ENCODE peak calls at places on chromosome 13, in seven cellular contexts. E is HCT116, Z is WTC11, M is H1, D is HepG2, Q is K562, I is GM12878. W is an unnamed sample.

GRCh38 chr13:62046512-62046911 is 630.9 kb upstream of the PCDH20 start:
- DNase-seq in Q (no peak), E (no peak), I (no peak), Z (no peak), D (no peak), M (no peak), W (no peak)

GRCh38 chr13:50589651-50590054 is 253.8 kb downstream of the DLEU7 start:
- DNase-seq in I (no peak), E (no peak), D (no peak), Q (no peak), M (no peak), Z (no peak), W (no peak)

GRCh38 chr13:112954488-112955270 is 14.3 kb upstream of the MCF2L start:
- DNase-seq in D (no peak), I (no peak), Q (no peak), Z (no peak), M (no peak), E (no peak), W (no peak)

GRCh38 chr13:43782686-43783085 is 4.1 kb downstream of the ENOX1 start:
- DNase-seq in E (no peak), D (no peak), I (no peak), Z (no peak), Q (no peak), M (no peak), W (no peak)

GRCh38 chr13:50911051-50911690 is 1.6 kb downstream of the RNASEH2B start:
- DNase-seq in M (no peak), E (no peak), Z (no peak), D (peak), Q (peak), I (no peak), W (no peak)

GRCh38 chr13:30020726-30021312 is 170.4 kb upstream of the UBL3 start:
- DNase-seq in I (no peak), M (no peak), Z (no peak), Q (no peak), E (no peak), D (no peak), W (no peak)

GRCh38 chr13:43390101-43390500 is 366.7 kb downstream of the DNAJC15 start:
- DNase-seq in I (no peak), E (no peak), M (no peak), Q (no peak), D (no peak), Z (no peak), W (no peak)

GRCh38 chr13:45658586-45659235 is 43.2 kb upstream of the ERICH6B start:
- DNase-seq in Z (no peak), M (no peak), D (no peak), I (no peak), Q (no peak), E (no peak), W (no peak)

GRCh38 chr13:98411617-98412310 is 165.1 kb downstream of the STK24 start:
- DNase-seq in E (no peak), Q (no peak), M (no peak), D (no peak), Z (no peak), I (no peak), W (no peak)

GRCh38 chr13:20399515-20399914 is 126.1 kb downstream of the CRYL1 start:
- DNase-seq in Z (no peak), Q (no peak), M (no peak), E (no peak), I (no peak), D (no peak), W (no peak)

GRCh38 chr13:114124921-114125320 is 7.5 kb downstream of the RASA3 start:
- DNase-seq in Q (no peak), M (no peak), E (no peak), I (no peak), Z (no peak), D (no peak), W (no peak)

GRCh38 chr13:113493315-113493951 is 2.9 kb upstream of the DCUN1D2 start:
- DNase-seq in I (peak), Z (no peak), Q (peak), D (peak), M (no peak), E (peak), W (peak)

GRCh38 chr13:45340422-45341033 is 455 bp downstream of the TPT1 start:
- DNase-seq in M (peak), D (peak), Q (peak), Z (peak), E (peak), I (no peak), W (peak)

GRCh38 chr13:38758278-38758677 is 71.4 kb downstream of the FREM2 start:
- DNase-seq in M (no peak), I (no peak), D (no peak), Z (no peak), E (no peak), Q (no peak), W (no peak)
- TF ChIP-seq SP1 in M (no peak), I (no peak), D (no peak), Z (no peak), E (no peak), Q (no peak), W (no peak)

DNA sequence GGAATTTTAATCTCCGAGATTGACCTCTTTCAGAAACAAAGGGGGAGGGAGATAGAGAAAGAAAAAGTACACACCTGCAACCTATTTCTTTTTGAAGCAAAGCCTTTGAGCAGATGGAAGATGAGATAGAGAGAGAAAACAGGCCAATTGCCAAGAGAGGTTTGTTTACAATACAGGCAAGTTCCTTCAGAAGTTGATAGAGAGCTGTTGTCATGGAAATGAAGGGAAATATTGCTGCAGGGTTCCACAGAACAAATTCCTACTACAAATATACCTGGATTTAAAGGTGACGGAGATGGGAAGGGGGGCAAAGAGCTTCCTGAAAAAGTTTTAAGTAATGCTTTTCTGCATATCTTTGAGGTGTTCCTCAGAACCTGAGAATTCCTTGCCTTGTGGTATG is 388.4 kb downstream of the NDFIP2 start:
- DNase-seq in D (peak), M (no peak), Q (no peak), E (no peak), I (no peak), Z (no peak), W (no peak)
- TF ChIP-seq SP1 in D (no peak), M (no peak), Q (no peak), E (no peak), I (no peak), Z (no peak), W (no peak)

DNA sequence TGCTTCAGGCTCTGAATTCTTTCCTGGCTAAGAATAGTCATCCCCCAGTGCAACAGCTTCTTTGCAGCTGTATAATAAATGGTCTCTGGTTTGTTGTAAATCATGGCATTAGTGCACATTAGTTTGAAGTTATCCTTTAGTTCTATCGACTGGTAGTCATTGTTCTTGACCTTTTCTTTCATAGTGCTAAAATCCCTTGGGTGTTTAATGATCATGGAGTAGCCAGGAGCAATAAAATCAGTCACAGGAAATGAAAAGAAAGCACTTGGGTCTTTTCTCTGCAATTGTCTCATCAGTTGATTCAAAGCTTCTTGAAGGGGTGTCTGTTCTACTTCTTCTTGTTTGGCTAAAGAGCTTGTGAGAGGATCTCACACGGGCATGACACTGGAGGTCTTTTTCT is 46.2 kb upstream of the SOX21 start:
- DNase-seq in D (no peak), M (no peak), I (no peak), E (no peak), Q (no peak), Z (no peak), W (no peak)
- TF ChIP-seq SP1 in D (no peak), M (no peak), I (no peak), E (no peak), Q (no peak), Z (no peak), W (no peak)

GRCh38 chr13:111114362-111115050 is 604 bp upstream of the ARHGEF7 start:
- DNase-seq in M (no peak), D (no peak), Q (no peak), I (no peak), Z (peak), E (no peak), W (no peak)
- TF ChIP-seq SP1 in M (no peak), D (no peak), Q (no peak), I (no peak), Z (no peak), E (no peak), W (no peak)

GRCh38 chr13:41345165-41345920 is 34.3 kb downstream of the NAA16 start:
- DNase-seq in E (no peak), D (peak), Z (no peak), M (no peak), I (no peak), Q (no peak), W (no peak)
- TF ChIP-seq SP1 in E (no peak), D (no peak), Z (no peak), M (no peak), I (no peak), Q (no peak), W (no peak)

DNA sequence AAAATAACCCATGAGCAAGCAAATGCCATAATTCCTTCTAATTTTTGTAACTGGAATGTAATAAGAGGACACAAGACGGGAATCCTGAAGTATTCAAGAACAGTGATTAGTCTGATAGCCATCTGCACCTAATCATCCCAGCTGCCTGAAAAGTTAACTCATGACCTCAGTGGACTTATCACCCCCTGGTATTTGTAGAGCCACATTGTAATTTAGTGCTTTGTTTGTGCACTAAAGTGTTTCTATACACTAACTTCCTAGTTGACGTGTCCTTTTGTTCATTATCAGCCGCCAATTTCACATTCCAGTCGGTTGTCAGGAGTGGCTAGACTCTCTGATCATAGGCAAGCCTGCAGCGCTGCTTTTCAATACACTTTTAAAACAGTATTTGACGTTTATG is 10.3 kb upstream of the SOX21 start:
- DNase-seq in Z (no peak), I (no peak), D (no peak), E (no peak), M (no peak), Q (no peak), W (no peak)
- TF ChIP-seq SP1 in Z (no peak), I (no peak), D (no peak), E (no peak), M (no peak), Q (no peak), W (no peak)

DNA sequence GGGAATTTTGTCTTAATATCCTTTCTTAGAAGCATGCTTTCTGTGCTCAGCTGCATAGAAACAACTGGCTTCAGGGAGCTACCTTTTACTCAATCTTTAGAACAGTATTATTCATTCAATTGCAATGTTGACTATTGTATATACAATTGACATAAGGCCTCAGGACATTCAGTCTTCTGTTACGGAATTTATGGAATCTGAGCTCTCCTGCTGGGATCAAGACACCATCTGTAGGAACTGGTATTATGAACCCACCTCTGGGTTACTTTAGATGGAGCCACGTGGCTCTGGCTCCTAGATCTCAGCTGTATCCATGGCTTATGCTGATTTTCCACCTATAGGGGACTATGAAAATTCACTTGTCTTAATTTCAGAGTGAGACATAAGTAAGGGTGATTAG is 716.2 kb upstream of the GPC6 start:
- DNase-seq in Q (no peak), M (no peak), E (no peak), Z (no peak), D (no peak), I (no peak), W (no peak)
- TF ChIP-seq SP1 in Q (no peak), M (no peak), E (no peak), Z (no peak), D (no peak), I (no peak), W (no peak)

DNA sequence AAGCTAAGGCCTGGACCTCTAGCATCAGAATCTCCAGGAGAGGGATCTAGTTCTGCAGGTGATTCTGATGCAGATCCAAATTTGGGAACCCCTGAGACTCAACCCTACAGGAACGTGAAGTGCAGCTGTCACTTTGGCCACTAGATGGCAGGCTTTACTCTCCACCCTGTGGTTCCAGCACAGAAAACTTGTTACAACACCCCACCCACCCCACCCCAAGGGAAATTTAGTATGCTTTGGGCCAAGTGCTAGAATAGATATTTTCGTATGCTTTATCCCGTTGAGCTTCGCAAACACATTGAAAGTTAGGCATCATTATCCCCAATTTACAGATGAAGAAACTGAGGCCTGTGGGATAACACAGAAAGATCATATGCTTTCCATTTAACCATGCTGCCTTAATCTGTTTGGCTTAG is 232.0 kb downstream of the B3GLCT start:
- DNase-seq in M (peak), E (peak), Z (peak), Q (peak), D (peak), I (no peak), W (peak)
- TF ChIP-seq SP1 in M (no peak), E (no peak), Z (no peak), Q (no peak), D (no peak), I (no peak), W (no peak)

W was measured in HEK293T.